ENCODE peak calls at places on chromosomes 7 and 10, in ten cellular contexts. L is tibial artery, Z is psoas muscle, W is heart left ventricle, R is uterus, P is H7, I is GM23248, K is IMR-90, X is esophagus squamous epithelium, V is brain microvascular endothelial cell. E is an unnamed sample. For H3K36me3, the result is how much of the 10 kb centered on the place peaks cover.

GRCh38 chr7:11244149-11244548 is 270.5 kb downstream of the PHF14 start:
- DNase-seq in V (no peak), X (no peak), L (no peak), P (no peak), I (no peak), R (no peak), W (no peak), K (no peak), Z (no peak), E (no peak)

GRCh38 chr10:47025540-47026300 is 114.5 kb downstream of the PTPN20 start:
- DNase-seq in R (peak), I (peak), L (peak), K (peak), W (peak), X (no peak), V (peak), Z (peak), P (peak), E (peak)

GRCh38 chr7:116710764-116711452 is 38.9 kb downstream of the MET start:
- DNase-seq in P (no peak), V (no peak), W (no peak), Z (no peak), R (no peak), K (no peak), L (no peak), X (no peak), I (no peak), E (no peak)

GRCh38 chr7:6709808-6710207 is 3.1 kb upstream of the ZNF12 start:
- DNase-seq in V (no peak), X (no peak), R (no peak), K (no peak), Z (no peak), P (no peak), I (no peak), W (no peak), L (no peak), E (no peak)

GRCh38 chr7:97027427-97028234 is 3.0 kb upstream of the DLX5 start:
- DNase-seq in P (peak), W (peak), L (peak), R (peak), Z (peak), I (peak), V (peak), K (peak), X (peak), E (no peak)

GRCh38 chr10:26725837-26726727 is 28.6 kb downstream of the PDSS1 start:
- DNase-seq in X (no peak), R (peak), I (peak), K (peak), Z (peak), P (peak), L (no peak), W (peak), V (no peak), E (no peak)

GRCh38 chr7:106501605-106502580 is 159.1 kb downstream of the CCDC71L start:
- DNase-seq in X (no peak), P (no peak), V (no peak), L (no peak), Z (no peak), I (no peak), K (no peak), W (no peak), R (no peak), E (no peak)

GRCh38 chr7:78499283-78499682 is 700.7 kb downstream of the PHTF2 start:
- DNase-seq in K (peak), V (no peak), R (no peak), P (no peak), W (no peak), X (no peak), Z (no peak), L (no peak), I (peak), E (no peak)

GRCh38 chr10:78890506-78890905 is 178.3 kb upstream of the ZMIZ1 start:
- DNase-seq in R (no peak), W (no peak), L (no peak), K (no peak), P (no peak), Z (peak), V (no peak), I (no peak), X (no peak), E (no peak)

GRCh38 chr10:22345301-22346086 is at the start of gene SPAG6:
- DNase-seq in R (peak), Z (peak), L (peak), X (no peak), V (no peak), I (peak), W (peak), K (no peak), P (peak), E (no peak)

GRCh38 chr7:1850976-1851571 is 181.0 kb downstream of the ELFN1 start:
- DNase-seq in V (no peak), I (no peak), X (no peak), K (no peak), L (peak), W (no peak), Z (no peak), P (no peak), R (no peak), E (no peak)

GRCh38 chr10:75283150-75284096 is 47.7 kb upstream of the COMTD1 start:
- DNase-seq in R (peak), W (no peak), Z (no peak), V (no peak), P (peak), I (peak), K (peak), X (no peak), L (no peak), E (no peak)

GRCh38 chr7:22584179-22584578 is 84.2 kb upstream of the STEAP1B start:
- DNase-seq in X (no peak), V (no peak), R (no peak), L (no peak), Z (no peak), W (no peak), I (no peak), P (no peak), K (no peak), E (no peak)

GRCh38 chr10:131816157-131816775 is 84.5 kb upstream of the PPP2R2D start:
- DNase-seq in R (no peak), V (no peak), X (no peak), K (no peak), W (no peak), I (no peak), Z (peak), L (peak), P (peak), E (peak)

GRCh38 chr7:23404546-23405239 is 65.6 kb downstream of the IGF2BP3 start:
- DNase-seq in I (no peak), K (no peak), X (no peak), Z (no peak), L (no peak), R (no peak), W (no peak), P (no peak), V (no peak), E (no peak)

GRCh38 chr10:4334076-4334475 is 491.9 kb upstream of the AKR1E2 start:
- DNase-seq in R (no peak), P (no peak), I (no peak), K (no peak), W (no peak), Z (no peak), L (no peak), V (no peak), X (no peak), E (no peak)

GRCh38 chr10:33010132-33011037 is 52.4 kb upstream of the ITGB1 start:
- DNase-seq in I (peak), W (no peak), P (peak), V (peak), Z (no peak), K (peak), L (no peak), R (no peak), X (no peak), E (no peak)

GRCh38 chr7:75861636-75862035 is 17.2 kb upstream of the RHBDD2 start:
- DNase-seq in X (no peak), V (no peak), W (no peak), I (peak), Z (no peak), L (no peak), R (no peak), K (peak), P (no peak), E (no peak)

GRCh38 chr10:52740913-52741675 is 31.5 kb downstream of the MBL2 start:
- DNase-seq in W (no peak), P (peak), R (no peak), Z (no peak), X (no peak), V (peak), L (no peak), I (peak), K (peak), E (no peak)

GRCh38 chr7:99562832-99563231 is 4.4 kb downstream of the ZNF655 start:
- DNase-seq in I (peak), P (no peak), L (no peak), Z (no peak), X (no peak), V (peak), W (no peak), K (peak), R (no peak), E (no peak)

GRCh38 chr10:99520804-99521473 is 11.8 kb upstream of the NKX2-3 start:
- DNase-seq in K (no peak), V (no peak), X (no peak), R (no peak), W (no peak), L (no peak), I (no peak), P (no peak), Z (no peak), E (no peak)

GRCh38 chr7:127632276-127632910 is 14.5 kb upstream of the PAX4 start:
- DNase-seq in L (no peak), I (peak), R (no peak), K (peak), X (no peak), V (peak), Z (no peak), P (no peak), W (no peak), E (no peak)

GRCh38 chr7:107920048-107920772 is 29.2 kb downstream of the DLD start:
- DNase-seq in V (no peak), W (no peak), K (peak), R (no peak), L (no peak), X (no peak), I (no peak), P (no peak), Z (no peak), E (no peak)

GRCh38 chr7:107943018-107943417 is 52.0 kb downstream of the DLD start:
- DNase-seq in V (no peak), I (no peak), P (no peak), K (no peak), L (no peak), X (no peak), R (no peak), Z (no peak), W (no peak), E (no peak)

DNA sequence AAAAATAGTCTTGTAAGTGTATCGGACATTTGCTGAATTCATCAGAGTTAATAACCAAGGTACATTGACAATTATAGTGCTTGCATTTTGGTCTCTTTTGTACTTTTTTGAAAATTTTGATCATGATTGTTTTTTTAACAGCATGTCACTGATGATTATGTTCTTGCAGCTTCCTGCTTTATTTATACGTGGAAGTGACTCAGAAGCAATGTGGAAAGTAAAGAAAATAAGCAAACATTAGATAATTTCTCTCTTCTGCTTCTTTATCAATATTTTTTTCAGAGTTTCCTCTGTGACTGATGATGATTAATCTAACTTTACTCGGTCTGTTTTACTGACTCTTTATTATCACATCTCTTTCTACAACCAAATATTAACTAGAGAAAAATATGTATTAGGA is 1351.9 kb downstream of the REEP3 start:
- DNase-seq in K (no peak), X (no peak), W (no peak), L (no peak), P (no peak), I (no peak), R (no peak), Z (no peak), V (no peak), E (no peak)
- H3K36me3 ChIP-seq in K (under half), X (under half), W (under half), L (under half), P (under half), I (under half), R (under half), Z (under half), V (under half), E (under half)

DNA sequence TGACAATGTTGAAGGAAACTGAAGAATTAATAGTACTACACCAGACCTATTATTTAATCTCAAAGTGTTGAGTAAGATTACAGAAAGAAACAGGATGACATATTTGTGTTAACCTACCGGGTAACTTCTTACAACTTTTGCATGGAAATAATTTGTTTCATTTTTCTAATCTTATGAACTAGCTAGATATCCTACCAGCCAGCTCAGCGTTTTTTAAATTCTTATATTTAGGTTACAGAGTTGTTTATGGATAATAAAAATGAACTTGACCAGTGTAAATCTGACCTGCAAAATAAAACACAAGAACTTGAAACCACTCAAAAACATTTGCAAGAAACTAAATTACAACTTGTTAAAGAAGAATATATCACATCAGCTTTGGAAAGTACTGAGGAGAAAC is 37.0 kb downstream of the KIF11 start:
- DNase-seq in I (no peak), R (no peak), Z (no peak), W (no peak), X (no peak), L (no peak), P (no peak), V (no peak), K (no peak), E (no peak)
- H3K36me3 ChIP-seq in I (under half), R (under half), Z (under half), W (under half), X (under half), L (under half), P (under half), V (under half), K (under half), E (under half)

DNA sequence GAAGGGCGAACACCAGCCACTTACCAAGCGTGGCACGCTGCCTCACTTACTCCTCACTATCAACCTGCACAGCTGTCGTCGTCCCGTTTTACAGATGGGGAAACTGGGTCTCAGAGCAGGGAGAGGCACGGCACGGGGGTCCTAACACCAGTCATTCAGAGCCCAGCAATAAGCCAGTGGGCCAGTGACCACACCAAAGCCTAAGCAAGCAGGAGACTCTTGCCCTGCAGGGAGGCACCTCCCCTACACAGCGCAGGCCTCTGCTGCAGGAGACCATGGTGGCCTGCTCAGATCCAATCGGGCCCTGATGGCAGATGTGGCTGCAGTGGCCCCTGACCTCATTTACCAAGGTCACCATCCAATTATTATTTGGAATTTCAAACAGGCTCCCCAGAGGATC is 4.8 kb downstream of the SLIT1 start:
- DNase-seq in V (no peak), Z (no peak), R (no peak), L (no peak), X (no peak), W (no peak), K (no peak), P (no peak), I (no peak), E (no peak)
- H3K36me3 ChIP-seq in V (under half), Z (under half), R (under half), L (under half), X (under half), W (under half), K (under half), P (under half), I (under half), E (under half)

GRCh38 chr10:90959826-90960225 is 38.9 kb upstream of the ANKRD1 start:
- DNase-seq in K (no peak), P (no peak), L (no peak), V (no peak), R (no peak), X (no peak), Z (no peak), W (no peak), I (no peak), E (no peak)
- H3K36me3 ChIP-seq in K (under half), P (under half), L (under half), V (under half), R (under half), X (under half), Z (under half), W (under half), I (under half), E (under half)

DNA sequence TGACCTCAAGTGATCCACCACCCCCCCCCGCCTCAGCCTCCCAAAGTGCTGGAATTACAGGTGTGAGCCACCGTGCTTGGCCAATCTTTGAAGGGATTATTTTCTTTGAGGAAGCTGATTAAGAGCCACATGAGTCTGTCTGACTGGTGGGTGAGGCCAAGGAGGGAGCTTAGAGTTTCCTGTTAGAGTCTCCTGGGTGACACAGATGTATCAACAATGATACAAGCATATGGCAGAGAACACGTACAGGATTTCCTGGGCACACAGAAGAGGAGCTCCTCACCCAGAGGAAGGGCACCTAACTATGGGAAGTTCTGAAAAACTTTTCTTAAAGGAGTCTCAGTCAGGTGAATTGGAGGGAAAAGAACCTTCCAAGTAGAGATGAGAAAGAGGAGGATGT is 69.4 kb downstream of the GOLGA7B start:
- DNase-seq in I (no peak), P (no peak), K (no peak), W (no peak), R (no peak), V (no peak), L (no peak), Z (no peak), X (no peak), E (no peak)
- H3K36me3 ChIP-seq in I (under half), P (under half), K (under half), W (under half), R (under half), V (under half), L (under half), Z (under half), X (under half), E (under half)

GRCh38 chr7:138579136-138579535 is 119.1 kb downstream of the TRIM24 start:
- DNase-seq in K (no peak), L (no peak), P (no peak), I (no peak), W (no peak), V (no peak), Z (no peak), R (no peak), X (no peak), E (no peak)

GRCh38 chr7:138579671-138580070 is 119.6 kb downstream of the TRIM24 start:
- DNase-seq in Z (no peak), P (no peak), V (no peak), R (no peak), K (no peak), I (no peak), L (no peak), W (no peak), X (no peak), E (no peak)

GRCh38 chr7:138584696-138585095 is 116.5 kb downstream of the SVOPL start:
- DNase-seq in X (no peak), W (no peak), V (no peak), R (no peak), L (no peak), P (no peak), K (no peak), I (peak), Z (no peak), E (no peak)

GRCh38 chr7:138584283-138584682 is 116.9 kb downstream of the SVOPL start:
- DNase-seq in L (no peak), K (peak), X (no peak), W (no peak), Z (no peak), V (no peak), R (no peak), I (peak), P (no peak), E (no peak)

GRCh38 chr7:138581065-138581464 is 120.1 kb downstream of the SVOPL start:
- DNase-seq in W (no peak), Z (no peak), R (no peak), I (no peak), K (no peak), X (no peak), P (no peak), L (no peak), V (no peak), E (no peak)
- H3K36me3 ChIP-seq in W (half or more), Z (under half), R (under half), I (under half), K (under half), X (half or more), P (under half), L (half or more), V (under half), E (half or more)

DNA sequence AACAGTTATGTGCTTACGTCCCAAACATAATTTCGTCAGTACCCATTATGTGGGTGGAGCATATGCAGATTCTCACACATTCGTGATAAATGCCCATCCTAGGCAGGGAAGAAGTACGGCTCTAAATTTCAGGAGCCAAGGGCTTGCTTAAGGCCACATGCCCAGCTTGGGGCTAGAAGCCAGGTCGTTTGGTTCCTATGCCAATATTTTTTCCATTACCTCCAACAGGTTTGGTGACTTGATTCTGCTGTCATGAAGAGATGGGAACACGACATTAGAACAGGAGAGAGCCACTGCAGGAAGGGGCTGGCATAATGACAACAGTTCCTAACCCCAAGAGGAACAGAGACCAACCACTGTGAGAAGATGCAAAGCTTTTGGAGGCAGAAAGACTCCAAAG is 85.1 kb downstream of the HIPK2 start:
- DNase-seq in W (no peak), V (no peak), R (no peak), P (peak), Z (no peak), X (no peak), L (no peak), I (no peak), K (no peak), E (no peak)
- H3K36me3 ChIP-seq in W (under half), V (under half), R (under half), P (under half), Z (under half), X (under half), L (under half), I (under half), K (half or more), E (under half)

GRCh38 chr10:11326919-11327318 is 284.5 kb downstream of the USP6NL start:
- DNase-seq in K (no peak), V (no peak), P (no peak), Z (no peak), W (no peak), I (no peak), L (no peak), R (no peak), X (no peak), E (no peak)

GRCh38 chr10:11326241-11326640 is 285.2 kb downstream of the USP6NL start:
- DNase-seq in K (no peak), I (no peak), L (no peak), V (no peak), W (no peak), P (no peak), X (no peak), Z (no peak), R (no peak), E (no peak)

GRCh38 chr10:11325817-11326216 is 285.6 kb downstream of the USP6NL start:
- DNase-seq in W (no peak), K (peak), Z (no peak), X (no peak), V (peak), P (no peak), R (no peak), I (peak), L (no peak), E (no peak)

GRCh38 chr10:11322698-11323097 is 288.8 kb downstream of the USP6NL start:
- DNase-seq in P (no peak), V (no peak), K (no peak), W (no peak), R (no peak), I (no peak), X (no peak), L (no peak), Z (no peak), E (no peak)

GRCh38 chr10:11324761-11325321 is 286.6 kb downstream of the USP6NL start:
- DNase-seq in X (no peak), W (no peak), Z (no peak), R (no peak), L (no peak), I (no peak), K (no peak), V (no peak), P (no peak), E (no peak)
- H3K36me3 ChIP-seq in X (under half), W (half or more), Z (under half), R (under half), L (under half), I (under half), K (under half), V (under half), P (under half), E (under half)

E was measured in ascending aorta.